ENCODE peak calls at places on chromosomes 7 and 10, in seven cellular contexts. One of them, this sample, is unnamed. For H3K4me1, the result is how much of the 10 kb centered on the place peaks cover.

GRCh38 chr10:49534670-49535381 is 4.1 kb downstream of the ERCC6 start:
- DNase-seq in IMR-90: peak
- DNase-seq in mesendoderm: no peak
- DNase-seq in H1: no peak
- DNase-seq in neuronal stem cell: no peak
- DNase-seq in mesenchymal stem cell: peak
- DNase-seq in trophoblast cell: no peak
- DNase-seq in this sample: no peak

GRCh38 chr10:104306897-104307296 is 31.4 kb downstream of the ITPRIP start:
- DNase-seq in neuronal stem cell: no peak
- DNase-seq in mesendoderm: peak
- DNase-seq in IMR-90: no peak
- DNase-seq in H1: no peak
- DNase-seq in trophoblast cell: no peak
- DNase-seq in mesenchymal stem cell: no peak
- DNase-seq in this sample: no peak

GRCh38 chr7:156621628-156622027 is 18.9 kb upstream of the RNF32 start:
- DNase-seq in mesenchymal stem cell: no peak
- DNase-seq in mesendoderm: no peak
- DNase-seq in H1: no peak
- DNase-seq in trophoblast cell: no peak
- DNase-seq in neuronal stem cell: no peak
- DNase-seq in IMR-90: no peak
- DNase-seq in this sample: no peak

GRCh38 chr10:48470893-48471805 is 133.7 kb downstream of the ARHGAP22 start:
- DNase-seq in neuronal stem cell: no peak
- DNase-seq in IMR-90: peak
- DNase-seq in H1: no peak
- DNase-seq in mesenchymal stem cell: peak
- DNase-seq in trophoblast cell: no peak
- DNase-seq in mesendoderm: no peak
- DNase-seq in this sample: peak

GRCh38 chr7:115352375-115352774 is 430.5 kb downstream of the MDFIC start:
- DNase-seq in mesenchymal stem cell: peak
- DNase-seq in trophoblast cell: no peak
- DNase-seq in neuronal stem cell: no peak
- DNase-seq in IMR-90: peak
- DNase-seq in mesendoderm: no peak
- DNase-seq in H1: no peak
- DNase-seq in this sample: no peak

GRCh38 chr7:25496394-25497103 is 268.3 kb upstream of the NPVF start:
- DNase-seq in neuronal stem cell: no peak
- DNase-seq in trophoblast cell: no peak
- DNase-seq in mesenchymal stem cell: no peak
- DNase-seq in IMR-90: no peak
- DNase-seq in mesendoderm: no peak
- DNase-seq in H1: no peak
- DNase-seq in this sample: no peak

GRCh38 chr7:64758151-64758550 is 36.1 kb upstream of the ZNF138 start:
- DNase-seq in neuronal stem cell: no peak
- DNase-seq in mesenchymal stem cell: no peak
- DNase-seq in H1: no peak
- DNase-seq in trophoblast cell: peak
- DNase-seq in mesendoderm: no peak
- DNase-seq in IMR-90: no peak
- DNase-seq in this sample: no peak

GRCh38 chr10:77393821-77394501 is 243.6 kb downstream of the KCNMA1 start:
- DNase-seq in H1: no peak
- DNase-seq in neuronal stem cell: no peak
- DNase-seq in mesendoderm: no peak
- DNase-seq in IMR-90: no peak
- DNase-seq in mesenchymal stem cell: no peak
- DNase-seq in trophoblast cell: no peak
- DNase-seq in this sample: no peak

GRCh38 chr10:5540886-5541285 is 16.1 kb downstream of the CALML3 start:
- DNase-seq in H1: no peak
- DNase-seq in neuronal stem cell: no peak
- DNase-seq in trophoblast cell: no peak
- DNase-seq in mesendoderm: no peak
- DNase-seq in mesenchymal stem cell: no peak
- DNase-seq in IMR-90: no peak
- DNase-seq in this sample: no peak

GRCh38 chr7:140641532-140642191 is 1.0 kb upstream of the DENND2A start:
- DNase-seq in H1: no peak
- DNase-seq in mesendoderm: peak
- DNase-seq in mesenchymal stem cell: peak
- DNase-seq in IMR-90: no peak
- DNase-seq in neuronal stem cell: no peak
- DNase-seq in trophoblast cell: no peak
- DNase-seq in this sample: peak

GRCh38 chr7:30584415-30584814 is 10.3 kb upstream of the GARS1 start:
- DNase-seq in H1: no peak
- DNase-seq in trophoblast cell: no peak
- DNase-seq in neuronal stem cell: no peak
- DNase-seq in mesendoderm: peak
- DNase-seq in mesenchymal stem cell: no peak
- DNase-seq in IMR-90: no peak
- DNase-seq in this sample: no peak

GRCh38 chr7:69457912-69458491 is 140.3 kb upstream of the AUTS2 start:
- DNase-seq in IMR-90: no peak
- DNase-seq in mesenchymal stem cell: no peak
- DNase-seq in mesendoderm: peak
- DNase-seq in neuronal stem cell: peak
- DNase-seq in trophoblast cell: no peak
- DNase-seq in H1: peak
- DNase-seq in this sample: peak

DNA sequence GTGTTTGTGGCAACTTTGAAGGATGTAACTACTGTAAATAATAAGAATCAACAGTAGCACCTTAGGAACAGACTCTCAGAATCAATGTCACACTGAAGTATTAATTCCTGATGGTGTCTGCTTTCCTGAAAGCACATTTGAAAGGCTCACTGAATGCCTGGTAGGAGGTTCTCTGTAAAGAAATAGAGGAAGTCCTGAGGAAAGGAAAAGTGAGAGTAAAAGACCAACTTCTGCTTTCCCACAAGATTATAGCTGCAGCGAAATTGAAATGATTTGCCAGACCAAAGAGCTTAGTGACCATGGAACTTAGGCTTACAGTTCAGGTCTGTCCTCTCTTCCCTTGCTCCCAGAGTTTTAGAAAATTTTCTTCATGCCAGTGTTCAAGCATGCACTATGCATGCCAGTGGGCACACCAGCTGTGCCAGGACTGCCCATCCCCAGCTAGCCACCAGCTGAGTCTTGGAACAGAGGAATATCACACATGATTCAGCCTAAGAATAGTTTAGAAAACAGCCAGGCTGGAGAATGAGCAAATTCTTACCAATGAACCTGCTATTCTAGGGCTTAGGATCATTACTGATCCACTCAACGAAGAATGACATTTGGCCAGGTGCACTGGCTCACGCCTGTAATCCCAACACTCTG is 123.2 kb downstream of the HERPUD2 start:
- DNase-seq in IMR-90: no peak
- DNase-seq in mesendoderm: no peak
- DNase-seq in mesenchymal stem cell: no peak
- DNase-seq in H1: no peak
- DNase-seq in neuronal stem cell: no peak
- DNase-seq in trophoblast cell: no peak
- DNase-seq in this sample: no peak
- H3K4me1 ChIP-seq in IMR-90: under half
- H3K4me1 ChIP-seq in mesendoderm: under half
- H3K4me1 ChIP-seq in mesenchymal stem cell: under half
- H3K4me1 ChIP-seq in H1: under half
- H3K4me1 ChIP-seq in neuronal stem cell: under half
- H3K4me1 ChIP-seq in trophoblast cell: under half
- H3K4me1 ChIP-seq in this sample: under half

GRCh38 chr10:2870654-2871053 is 196.7 kb upstream of the PFKP start:
- DNase-seq in mesenchymal stem cell: no peak
- DNase-seq in IMR-90: no peak
- DNase-seq in neuronal stem cell: no peak
- DNase-seq in H1: no peak
- DNase-seq in trophoblast cell: no peak
- DNase-seq in mesendoderm: no peak
- DNase-seq in this sample: no peak
- H2BK5ac ChIP-seq in mesenchymal stem cell: no peak
- H2BK5ac ChIP-seq in IMR-90: no peak
- H2BK5ac ChIP-seq in neuronal stem cell: no peak
- H2BK5ac ChIP-seq in H1: no peak
- H2BK5ac ChIP-seq in trophoblast cell: no peak
- H2BK5ac ChIP-seq in mesendoderm: no peak
- H2BK5ac ChIP-seq in this sample: no peak

DNA sequence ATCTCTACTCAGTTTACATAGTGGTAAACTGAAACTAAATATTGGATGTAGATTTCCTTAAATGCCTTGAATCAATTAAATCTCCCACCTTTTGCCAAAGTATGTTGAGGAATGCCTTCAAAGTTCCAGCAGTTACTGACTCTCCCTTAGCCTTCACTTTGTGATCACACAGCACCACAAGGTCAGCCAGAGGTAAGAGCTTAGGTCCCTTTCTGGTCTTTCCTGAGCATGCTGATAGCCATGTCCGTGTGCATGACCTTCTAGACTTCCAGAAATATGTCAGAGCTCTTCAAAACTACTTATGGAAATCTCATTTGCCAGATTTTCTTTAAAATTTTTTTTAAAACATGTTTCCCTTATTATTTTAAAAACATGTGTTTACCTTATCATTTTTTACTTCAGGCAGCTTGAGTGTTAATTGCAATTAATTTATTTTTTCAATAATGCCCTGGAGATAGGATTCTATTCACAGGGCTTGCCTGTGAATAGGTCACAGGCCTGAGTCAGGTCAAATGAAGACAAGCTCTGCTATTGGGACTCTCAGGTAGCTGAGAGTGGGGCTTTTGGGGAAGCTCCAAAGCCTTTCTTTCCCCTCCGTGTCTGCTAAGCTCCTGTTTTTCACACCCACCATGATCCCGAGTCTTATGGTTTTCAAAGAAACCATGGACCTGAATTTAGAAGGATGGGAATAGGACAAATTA is 220.5 kb downstream of the CXCL12 start:
- DNase-seq in trophoblast cell: no peak
- DNase-seq in IMR-90: no peak
- DNase-seq in mesenchymal stem cell: no peak
- DNase-seq in neuronal stem cell: no peak
- DNase-seq in H1: no peak
- DNase-seq in mesendoderm: no peak
- DNase-seq in this sample: no peak
- H3K4me1 ChIP-seq in trophoblast cell: under half
- H3K4me1 ChIP-seq in IMR-90: under half
- H3K4me1 ChIP-seq in mesenchymal stem cell: under half
- H3K4me1 ChIP-seq in neuronal stem cell: under half
- H3K4me1 ChIP-seq in H1: under half
- H3K4me1 ChIP-seq in mesendoderm: under half
- H3K4me1 ChIP-seq in this sample: under half

DNA sequence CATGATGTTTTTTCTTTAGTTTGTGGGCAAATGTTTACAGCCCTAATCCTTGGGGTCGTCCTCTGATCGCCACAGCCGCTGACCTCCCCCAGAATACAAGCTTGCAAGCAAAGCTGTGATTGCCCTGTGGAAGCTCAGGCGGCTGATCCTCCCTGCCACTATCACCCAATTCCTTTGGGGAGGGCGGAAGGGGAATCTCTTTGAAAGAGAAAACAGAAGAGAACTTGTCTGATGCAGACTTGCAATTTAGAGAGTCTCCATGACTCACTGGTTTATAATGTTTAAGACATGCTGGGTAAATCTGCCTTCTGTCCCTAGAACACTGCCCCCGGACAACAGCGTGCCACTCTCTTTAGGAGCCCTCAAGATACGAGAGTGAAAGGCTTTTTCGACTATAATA is 75.5 kb downstream of the NRP1 start:
- DNase-seq in mesendoderm: peak
- DNase-seq in mesenchymal stem cell: peak
- DNase-seq in H1: no peak
- DNase-seq in trophoblast cell: no peak
- DNase-seq in neuronal stem cell: peak
- DNase-seq in IMR-90: peak
- DNase-seq in this sample: no peak
- H2BK5ac ChIP-seq in mesendoderm: no peak
- H2BK5ac ChIP-seq in mesenchymal stem cell: peak
- H2BK5ac ChIP-seq in H1: no peak
- H2BK5ac ChIP-seq in trophoblast cell: peak
- H2BK5ac ChIP-seq in neuronal stem cell: no peak
- H2BK5ac ChIP-seq in IMR-90: peak
- H2BK5ac ChIP-seq in this sample: no peak

DNA sequence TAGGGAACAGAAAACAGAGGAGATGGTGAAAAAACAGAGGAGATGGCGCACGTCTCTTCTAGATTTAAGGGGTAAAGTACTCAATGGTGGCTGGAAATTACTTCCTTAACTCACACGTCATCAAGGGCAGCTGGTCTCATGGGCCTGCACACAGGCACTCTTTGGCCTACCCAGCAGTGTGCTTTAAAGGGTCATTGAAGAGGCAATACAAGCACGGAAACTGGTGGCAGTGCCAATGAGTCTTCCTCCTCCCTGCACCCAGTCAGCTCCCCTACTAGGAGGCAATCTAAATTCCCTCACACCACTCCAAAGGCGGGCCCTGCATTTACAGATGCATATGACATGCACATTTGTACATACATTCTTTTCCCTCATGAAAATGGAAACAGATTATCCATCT is 47.4 kb downstream of the PPIF start:
- DNase-seq in H1: no peak
- DNase-seq in mesenchymal stem cell: no peak
- DNase-seq in trophoblast cell: no peak
- DNase-seq in mesendoderm: no peak
- DNase-seq in IMR-90: no peak
- DNase-seq in neuronal stem cell: no peak
- DNase-seq in this sample: no peak
- H3K4me1 ChIP-seq in H1: under half
- H3K4me1 ChIP-seq in mesenchymal stem cell: under half
- H3K4me1 ChIP-seq in trophoblast cell: under half
- H3K4me1 ChIP-seq in mesendoderm: under half
- H3K4me1 ChIP-seq in IMR-90: under half
- H3K4me1 ChIP-seq in neuronal stem cell: under half
- H3K4me1 ChIP-seq in this sample: under half

This sample was measured in H9.